ENCODE peak calls at places on chromosomes 4 and X, in ten cellular contexts. D, P, H, N, I, O, U, T, L and A are unnamed samples.

GRCh38 chr4:181646864-181647263 is 596.3 kb upstream of the TENM3 start:
- DNase-seq in D (no peak), H (no peak), O (no peak), P (no peak), I (no peak), T (no peak), N (no peak), U (no peak), L (no peak), A (no peak)

GRCh38 chr4:77473509-77473908 is 132.1 kb upstream of the CXCL13 start:
- DNase-seq in P (no peak), T (no peak), H (no peak), N (no peak), O (no peak), D (no peak), U (no peak), L (no peak), I (no peak), A (no peak)

GRCh38 chrX:56025872-56026571 is 206.1 kb upstream of the KLF8 start:
- DNase-seq in I (no peak), P (no peak), H (no peak), O (no peak), L (no peak), U (no peak), N (no peak), T (no peak), D (no peak), A (no peak)

GRCh38 chrX:9392445-9392844 is 72.4 kb upstream of the TBL1X start:
- DNase-seq in H (no peak), O (no peak), L (no peak), U (no peak), D (no peak), P (no peak), I (no peak), N (no peak), T (no peak), A (no peak)

GRCh38 chr4:560061-560460 is 16.0 kb downstream of the TMEM271 start:
- DNase-seq in H (no peak), P (no peak), O (no peak), D (no peak), U (no peak), N (no peak), I (no peak), T (no peak), L (no peak), A (no peak)

GRCh38 chr4:159516556-159516955 is 413.7 kb downstream of the RAPGEF2 start:
- DNase-seq in N (no peak), L (no peak), U (no peak), H (no peak), D (no peak), I (no peak), P (no peak), T (no peak), O (no peak), A (no peak)

GRCh38 chrX:40479777-40480318 is 100.9 kb upstream of the ATP6AP2 start:
- DNase-seq in T (no peak), I (no peak), N (no peak), L (no peak), U (no peak), O (no peak), D (no peak), H (no peak), P (no peak), A (no peak)

GRCh38 chr4:52950226-52950625 is 88.1 kb downstream of the RASL11B start:
- DNase-seq in N (no peak), H (no peak), I (no peak), P (no peak), U (no peak), O (no peak), T (no peak), L (no peak), D (no peak), A (no peak)

GRCh38 chrX:110045421-110045820 is 42.5 kb downstream of the TMEM164 start:
- DNase-seq in H (no peak), D (no peak), I (no peak), P (no peak), T (no peak), L (no peak), N (no peak), O (no peak), U (no peak), A (no peak)

GRCh38 chr4:183962413-183962812 is 57.3 kb downstream of the STOX2 start:
- DNase-seq in D (no peak), H (no peak), L (no peak), O (no peak), P (no peak), T (no peak), I (no peak), U (no peak), N (no peak), A (no peak)

GRCh38 chr4:156779774-156780173 is 191.8 kb downstream of the PDGFC start:
- DNase-seq in U (no peak), O (no peak), L (no peak), D (no peak), T (no peak), P (peak), N (no peak), I (no peak), H (no peak), A (no peak)

GRCh38 chrX:131762802-131763234 is 218.9 kb downstream of the OR13H1 start:
- DNase-seq in P (no peak), U (no peak), O (peak), I (peak), T (no peak), D (no peak), H (no peak), N (no peak), L (no peak), A (peak)

GRCh38 chr4:128553665-128554515 is 255.6 kb upstream of the JADE1 start:
- DNase-seq in H (no peak), N (no peak), L (no peak), O (no peak), P (no peak), D (no peak), T (no peak), U (no peak), I (no peak), A (no peak)

GRCh38 chr4:10180927-10181744 is 64.5 kb upstream of the WDR1 start:
- DNase-seq in O (no peak), H (no peak), L (no peak), T (no peak), P (no peak), N (no peak), I (no peak), D (no peak), U (no peak), A (no peak)

GRCh38 chr4:102500371-102501175 is 586 bp upstream of the NFKB1 start:
- DNase-seq in O (peak), U (peak), P (no peak), N (peak), H (no peak), I (peak), T (peak), L (peak), D (peak), A (no peak)

GRCh38 chr4:138249132-138249531 is 7.0 kb upstream of the SLC7A11 start:
- DNase-seq in D (no peak), L (no peak), P (no peak), O (no peak), U (no peak), N (no peak), H (no peak), T (no peak), I (no peak), A (no peak)

GRCh38 chr4:39495446-39496208 is 31.6 kb downstream of the UGDH start:
- DNase-seq in I (no peak), T (no peak), L (no peak), D (no peak), O (no peak), P (no peak), N (no peak), U (no peak), H (no peak), A (no peak)